ENCODE peak calls at places on chromosomes 11 and 22, in five cellular contexts. O, B, I, X and Q are unnamed samples.

GRCh38 chr11:10659339-10660216 is 34.0 kb downstream of the IRAG1 start:
- DNase-seq in O (peak; percentile 95), I (peak; percentile 90), B (peak; percentile 84), X (peak; percentile 50), Q (peak; percentile 91)

GRCh38 chr22:42066133-42066761 is 4.4 kb downstream of the NAGA start:
- DNase-seq in O (no peak), I (no peak), B (no peak), X (no peak), Q (no peak)

GRCh38 chr11:119641991-119642745 is 86.8 kb downstream of the NECTIN1 start:
- DNase-seq in O (no peak), X (no peak), B (peak; percentile 30), I (no peak), Q (no peak)

GRCh38 chr22:37211075-37211852 is 1.0 kb downstream of the SSTR3 start:
- DNase-seq in O (no peak), X (no peak), I (no peak), B (no peak), Q (no peak)

GRCh38 chr22:31742682-31743081 is 7.2 kb downstream of the PRR14L start:
- DNase-seq in X (no peak), B (no peak), I (no peak), O (no peak), Q (no peak)

GRCh38 chr22:27577570-27577969 is 224.0 kb downstream of the MN1 start:
- DNase-seq in X (no peak), O (no peak), I (no peak), B (no peak), Q (no peak)

GRCh38 chr11:6862961-6863360 is at the start of gene OR10A2:
- DNase-seq in O (peak; percentile 50), I (no peak), B (no peak), X (no peak), Q (peak; percentile 5)

GRCh38 chr11:15688351-15688792 is 573.6 kb downstream of the INSC start:
- DNase-seq in B (no peak), I (no peak), O (peak; percentile 31), X (peak; percentile 29), Q (peak; percentile 9)

GRCh38 chr11:1205121-1205986 is 17.5 kb upstream of the MUC5B start:
- DNase-seq in I (no peak), X (peak; percentile 9), B (no peak), O (no peak), Q (no peak)

GRCh38 chr11:94574193-94574961 is 7.2 kb downstream of the PIWIL4 start:
- DNase-seq in X (peak; percentile 16), B (no peak), I (peak; percentile 67), O (peak; percentile 74), Q (peak; percentile 50)

GRCh38 chr11:27300974-27301373 is 62.0 kb downstream of the CCDC34 start:
- DNase-seq in B (no peak), X (no peak), I (no peak), O (no peak), Q (no peak)

GRCh38 chr11:12224537-12224893 is 114.1 kb downstream of the MICAL2 start:
- DNase-seq in O (peak; percentile 54), I (no peak), X (peak; percentile 80), B (no peak), Q (peak; percentile 76)

GRCh38 chr11:95299078-95299611 is 68.1 kb upstream of the SESN3 start:
- DNase-seq in O (no peak), I (no peak), B (no peak), X (no peak), Q (no peak)

GRCh38 chr11:15300282-15300681 is 185.6 kb downstream of the INSC start:
- DNase-seq in O (no peak), X (no peak), I (no peak), B (no peak), Q (no peak)

DNA sequence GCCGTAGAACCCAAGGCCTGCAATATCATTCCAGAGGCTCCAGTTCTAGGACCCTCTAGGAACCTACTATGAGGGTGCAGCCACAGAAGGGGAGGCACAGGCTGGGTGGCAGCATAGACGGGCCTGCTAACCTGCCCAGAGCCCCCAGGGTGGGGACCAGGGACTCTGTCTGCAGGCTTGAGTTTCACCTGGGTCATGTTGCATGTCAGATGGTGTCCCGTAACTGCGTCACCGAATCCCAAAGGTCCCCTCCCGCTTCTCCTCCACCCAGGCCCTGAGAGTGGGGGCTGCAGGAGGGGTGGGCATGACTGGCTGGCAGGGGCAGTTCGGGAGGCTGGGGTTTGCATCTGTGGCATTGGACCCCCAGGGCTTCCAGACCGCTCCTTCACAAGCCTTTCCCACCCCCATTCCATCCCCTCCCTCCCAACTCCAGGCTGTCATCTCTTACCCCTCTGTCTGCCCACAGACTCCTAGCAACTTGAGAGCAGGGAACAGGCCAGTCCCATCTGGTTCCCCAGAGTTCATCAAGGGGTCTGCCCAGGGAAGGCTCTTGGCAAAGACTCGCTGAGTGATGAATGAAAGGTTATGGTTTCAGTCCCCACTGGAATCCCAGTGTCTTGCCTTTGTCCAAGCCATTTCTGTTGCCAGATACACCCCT is 16.3 kb downstream of the MYO7A start:
- DNase-seq in X (no peak), I (no peak), B (no peak), O (no peak), Q (no peak)
- H3K4me3 ChIP-seq in X (no peak overlapping the region), I (no peak overlapping the region), B (no peak overlapping the region), O (no peak overlapping the region), Q (no peak overlapping the region)

GRCh38 chr22:46512683-46513082 is 24.7 kb downstream of the CELSR1 start:
- DNase-seq in I (no peak), B (no peak), X (no peak), O (no peak), Q (no peak)

GRCh38 chr22:46515208-46516111 is 22.0 kb downstream of the CELSR1 start:
- DNase-seq in O (peak; percentile 21), B (no peak), I (no peak), X (no peak), Q (no peak)

GRCh38 chr22:46514592-46515207 is 22.7 kb downstream of the CELSR1 start:
- DNase-seq in O (peak; percentile 49), X (no peak), B (peak; percentile 64), I (no peak), Q (no peak)

GRCh38 chr22:46511391-46512370 is 25.7 kb downstream of the CELSR1 start:
- DNase-seq in B (no peak), I (no peak), X (no peak), O (peak; percentile 39), Q (no peak)

DNA sequence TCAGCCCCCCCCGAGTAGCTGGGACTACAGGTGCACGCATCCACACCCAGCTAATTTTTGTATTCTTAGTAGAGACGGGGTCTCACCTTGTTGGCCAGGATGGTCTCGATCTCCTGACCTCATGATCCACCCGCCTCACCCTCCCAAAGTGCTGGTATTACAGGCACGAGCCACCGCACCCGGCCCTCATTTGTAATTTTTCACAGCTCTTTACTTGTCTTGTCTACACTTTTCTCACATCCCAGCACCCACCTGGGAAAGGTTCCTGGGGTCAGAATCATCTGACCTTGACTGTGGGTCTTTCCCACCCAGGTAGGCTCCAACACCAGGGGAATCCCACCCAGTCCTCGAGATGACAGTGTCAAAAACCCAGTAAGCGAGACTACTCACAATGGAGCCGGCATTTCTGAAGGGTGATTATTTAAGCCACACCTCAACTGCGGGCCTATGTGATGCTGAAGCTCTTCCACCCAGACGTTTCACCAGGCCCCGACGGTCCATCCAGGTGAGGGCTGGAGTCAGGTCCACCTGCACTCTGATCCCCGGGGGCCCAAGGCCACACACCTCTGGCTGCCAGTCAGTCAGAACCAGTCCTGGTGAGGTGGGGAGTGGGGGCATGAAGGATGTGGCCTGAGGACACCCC is 23.4 kb downstream of the CELSR1 start:
- DNase-seq in B (no peak), I (no peak), O (no peak), X (no peak), Q (no peak)
- H3K4me3 ChIP-seq in B (peak overlapping the region; percentile 21), I (no peak overlapping the region), O (no peak overlapping the region), X (no peak overlapping the region), Q (no peak overlapping the region)

GRCh38 chr11:132114185-132114584 is 743.8 kb downstream of the NTM start:
- DNase-seq in O (peak; percentile 29), X (no peak), B (peak; percentile 6), I (no peak), Q (no peak)

GRCh38 chr11:132114743-132115142 is 744.3 kb downstream of the NTM start:
- DNase-seq in B (no peak), I (no peak), O (peak; percentile 57), X (no peak), Q (no peak)

GRCh38 chr11:132115454-132115853 is 745.0 kb downstream of the NTM start:
- DNase-seq in O (peak; percentile 71), X (no peak), B (no peak), I (no peak), Q (peak; percentile 58)

GRCh38 chr11:132111341-132111740 is 740.9 kb downstream of the NTM start:
- DNase-seq in I (no peak), B (no peak), X (no peak), O (peak; percentile 46), Q (no peak)

DNA sequence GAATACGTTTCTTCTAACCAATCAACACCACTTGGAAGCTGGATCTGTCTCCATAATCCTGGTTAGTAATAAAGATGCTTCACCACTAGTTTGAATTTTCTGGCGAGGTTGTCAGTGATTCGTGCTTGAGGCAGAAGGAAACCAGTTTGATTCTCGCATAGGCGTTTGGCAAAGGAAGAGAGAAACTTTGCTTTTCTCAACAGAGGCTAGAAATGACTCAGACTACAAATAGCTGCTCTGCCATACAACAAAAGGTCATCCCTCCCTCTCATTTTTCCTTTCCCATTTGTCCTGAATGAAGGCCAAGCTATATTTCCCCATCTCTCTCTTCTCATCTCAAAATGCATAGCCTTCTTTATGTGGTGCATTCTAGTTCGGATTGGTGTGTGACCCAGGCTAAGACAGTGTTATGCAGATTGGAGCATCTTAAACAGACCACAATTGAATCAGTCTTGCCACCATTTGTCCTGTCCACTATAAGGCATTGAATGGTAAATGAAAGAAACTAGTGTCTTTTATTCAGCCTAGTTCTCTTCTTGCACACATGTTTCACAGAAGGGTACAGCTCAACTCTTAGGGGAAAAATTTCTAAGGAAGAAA is 741.5 kb downstream of the NTM start:
- DNase-seq in B (no peak), I (peak; percentile 62), X (no peak), O (peak; percentile 96), Q (peak; percentile 86)
- H3K4me3 ChIP-seq in B (no peak overlapping the region), I (no peak overlapping the region), X (no peak overlapping the region), O (no peak overlapping the region), Q (no peak overlapping the region)

GRCh38 chr22:36204001-36204640 is 2.5 kb upstream of the APOL4 start:
- DNase-seq in I (no peak), B (no peak), O (no peak), X (no peak), Q (no peak)
- H3K4me3 ChIP-seq in I (no peak overlapping the region), B (no peak overlapping the region), O (no peak overlapping the region), X (no peak overlapping the region), Q (no peak overlapping the region)

GRCh38 chr11:18379201-18379600 is 15.2 kb upstream of the LDHA start:
- DNase-seq in X (no peak), B (no peak), O (no peak), I (no peak), Q (no peak)

GRCh38 chr11:18383388-18384156 is 10.8 kb upstream of the LDHA start:
- DNase-seq in B (peak; percentile 98), O (peak; percentile 99), I (peak; percentile 97), X (peak; percentile 82), Q (peak; percentile 99)

GRCh38 chr11:18390088-18390487 is 4.3 kb upstream of the LDHA start:
- DNase-seq in B (no peak), O (no peak), X (no peak), I (no peak), Q (no peak)

GRCh38 chr11:18384157-18384641 is 10.2 kb upstream of the LDHA start:
- DNase-seq in X (peak; percentile 64), B (peak; percentile 94), I (peak; percentile 92), O (peak; percentile 94), Q (peak; percentile 74)
- H3K4me3 ChIP-seq in X (peak overlapping the region; percentile 37), B (no peak overlapping the region), I (no peak overlapping the region), O (no peak overlapping the region), Q (no peak overlapping the region)